ENCODE peak calls at places on chromosomes 2 and 18, in four cellular contexts. X is transverse colon, M is neuronal stem cell, O is WERI-Rb-1. V is an unnamed sample.

GRCh38 chr18:3286165-3286564 is 24.2 kb downstream of the MYL12B start:
- DNase-seq in M (no peak), X (no peak), O (no peak), V (no peak)

GRCh38 chr2:30580394-30580793 is 133.3 kb downstream of the LCLAT1 start:
- DNase-seq in O (no peak), M (no peak), X (no peak), V (no peak)

GRCh38 chr2:145598434-145598833 is 1078.5 kb upstream of the ZEB2 start:
- DNase-seq in O (no peak), M (no peak), X (no peak), V (no peak)

GRCh38 chr2:142877265-142877756 is at the start of gene KYNU:
- DNase-seq in O (no peak), M (no peak), X (no peak), V (no peak)

GRCh38 chr2:240300840-240301239 is 134.6 kb upstream of the GPC1 start:
- DNase-seq in X (no peak), O (no peak), M (no peak), V (no peak)

GRCh38 chr2:166329465-166329864 is 46.3 kb downstream of the SCN9A start:
- DNase-seq in X (no peak), O (no peak), M (no peak), V (no peak)

GRCh38 chr2:226782092-226782713 is 17.4 kb downstream of the IRS1 start:
- DNase-seq in M (no peak), O (no peak), X (no peak), V (no peak)

GRCh38 chr2:43609304-43609883 is 13.6 kb upstream of the THADA start:
- DNase-seq in O (peak; percentile 56), X (peak; percentile 21), M (peak; percentile 56), V (peak; percentile 71)

GRCh38 chr18:12102136-12102842 is 8.6 kb downstream of the ANKRD62 start:
- DNase-seq in X (no peak), O (no peak), M (no peak), V (no peak)

GRCh38 chr18:80253236-80253635 is 5.9 kb upstream of the PARD6G start:
- DNase-seq in O (no peak), M (no peak), X (no peak), V (no peak)

GRCh38 chr2:234291765-234292204 is 205.1 kb downstream of the ARL4C start:
- DNase-seq in M (no peak), X (peak; percentile 75), O (no peak), V (peak; percentile 41)

GRCh38 chr18:24259869-24260662 is 121.2 kb downstream of the CABYR start:
- DNase-seq in M (no peak), O (no peak), X (no peak), V (no peak)

GRCh38 chr18:42341423-42341822 is 386.4 kb downstream of the PIK3C3 start:
- DNase-seq in O (no peak), X (no peak), M (no peak), V (no peak)

GRCh38 chr2:104849618-104850097 is 4.3 kb upstream of the POU3F3 start:
- DNase-seq in X (peak; percentile 71), M (no peak), O (peak; percentile 41), V (peak; percentile 51)

GRCh38 chr18:7173216-7173615 is 55.6 kb upstream of the LAMA1 start:
- DNase-seq in O (no peak), X (no peak), M (no peak), V (no peak)

GRCh38 chr2:188079176-188079575 is 212.5 kb upstream of the GULP1 start:
- DNase-seq in X (no peak), M (no peak), O (no peak), V (no peak)

GRCh38 chr18:79852561-79853302 is 55.0 kb downstream of the KCNG2 start:
- DNase-seq in X (no peak), M (no peak), O (no peak), V (no peak)

GRCh38 chr18:9130806-9131205 is 5.8 kb upstream of the ANKRD12 start:
- DNase-seq in O (no peak), M (no peak), X (no peak), V (no peak)

GRCh38 chr18:24055878-24056277 is 41.3 kb downstream of the TTC39C start:
- DNase-seq in X (no peak), M (no peak), O (no peak), V (no peak)

GRCh38 chr18:32056613-32057358 is 34.9 kb upstream of the RNF138 start:
- DNase-seq in M (no peak), X (no peak), O (no peak), V (peak; percentile 20)

GRCh38 chr2:68755071-68755470 is 20.5 kb downstream of the ARHGAP25 start:
- DNase-seq in M (no peak), X (no peak), O (no peak), V (no peak)

GRCh38 chr18:7616661-7617060 is 49.5 kb downstream of the PTPRM start:
- DNase-seq in X (peak; percentile 24), M (no peak), O (no peak), V (no peak)

GRCh38 chr2:176092270-176093144 is at the start of gene HOXD13:
- DNase-seq in M (no peak), O (peak; percentile 39), X (no peak), V (no peak)

GRCh38 chr2:20378891-20379519 is 28.4 kb upstream of the PUM2 start:
- DNase-seq in M (peak; percentile 45), X (peak; percentile 83), O (peak; percentile 89), V (peak; percentile 82)

GRCh38 chr2:81991282-81991681 is 1686.7 kb upstream of the LRRTM1 start:
- DNase-seq in X (no peak), O (no peak), M (no peak), V (no peak)

GRCh38 chr18:79612291-79613108 is 67.1 kb upstream of the CTDP1 start:
- DNase-seq in M (no peak), O (peak; percentile 5), X (no peak), V (no peak)

GRCh38 chr2:165909466-165909865 is 44.1 kb downstream of the TTC21B start:
- DNase-seq in M (no peak), X (no peak), O (no peak), V (no peak)

GRCh38 chr2:241391892-241392665 is 36.0 kb downstream of the FARP2 start:
- DNase-seq in O (peak; percentile 54), M (peak; percentile 9), X (peak; percentile 28), V (peak; percentile 47)

GRCh38 chr2:233074106-233074505 is 14.0 kb downstream of the INPP5D start:
- DNase-seq in M (no peak), O (no peak), X (no peak), V (no peak)
- H3K4me3 ChIP-seq in M (no peak overlapping the region), O (no peak overlapping the region), X (no peak overlapping the region), V (no peak overlapping the region)

GRCh38 chr2:46701152-46701551 is 214.5 kb downstream of the MCFD2 start:
- DNase-seq in X (no peak), M (no peak), O (no peak), V (peak; percentile 8)
- H3K4me3 ChIP-seq in X (no peak overlapping the region), M (no peak overlapping the region), O (no peak overlapping the region), V (no peak overlapping the region)

DNA sequence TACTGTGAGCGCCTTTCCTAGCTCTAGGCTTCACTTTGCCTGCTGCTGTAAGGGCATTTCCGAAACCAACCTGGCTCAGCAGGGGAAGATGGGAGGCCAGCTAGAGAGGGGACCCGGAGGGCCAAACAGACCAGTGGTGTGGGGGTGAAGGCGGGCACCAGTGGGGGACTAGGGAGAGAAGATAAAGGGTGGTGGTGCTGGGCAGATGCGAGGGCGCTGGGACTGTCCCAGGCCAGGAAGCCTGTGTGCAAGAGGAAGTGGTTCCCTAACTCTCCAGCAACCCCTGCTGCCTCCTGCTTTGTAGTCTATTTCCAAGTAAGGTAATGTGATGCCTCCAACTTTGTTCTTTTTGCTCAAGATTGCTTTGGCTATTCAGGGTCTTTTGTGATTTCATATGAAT is 73.1 kb downstream of the DNAH7 start:
- DNase-seq in O (no peak), X (no peak), M (no peak), V (no peak)
- H3K4me3 ChIP-seq in O (no peak overlapping the region), X (no peak overlapping the region), M (no peak overlapping the region), V (no peak overlapping the region)

DNA sequence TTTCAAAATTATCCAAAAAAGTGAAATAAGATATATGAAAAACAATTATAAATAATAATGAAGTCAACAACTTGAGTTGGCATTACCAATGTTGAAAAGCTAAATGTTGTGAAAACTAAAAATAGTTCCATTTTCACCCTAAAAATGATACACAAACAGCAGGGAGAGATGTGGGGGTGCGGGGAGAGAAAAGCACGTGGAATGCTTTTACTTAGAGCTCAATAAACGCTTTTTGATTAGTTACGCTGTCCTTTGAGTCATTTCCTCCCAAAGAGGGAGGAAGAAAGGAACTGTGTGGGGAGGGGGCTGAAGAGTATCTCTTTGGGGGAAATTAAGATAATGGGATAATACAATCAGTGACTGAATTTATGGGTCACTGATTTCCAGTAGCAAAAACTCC is 29.2 kb downstream of the ZNF521 start:
- DNase-seq in M (no peak), O (no peak), X (no peak), V (no peak)
- H3K4me3 ChIP-seq in M (no peak overlapping the region), O (no peak overlapping the region), X (no peak overlapping the region), V (no peak overlapping the region)

GRCh38 chr2:73928995-73929394 is 2.3 kb downstream of the DGUOK start:
- DNase-seq in X (peak; percentile 52), O (no peak), M (no peak), V (no peak)

GRCh38 chr2:73927344-73927743 is 664 bp downstream of the DGUOK start:
- DNase-seq in O (no peak), X (no peak), M (no peak), V (no peak)

GRCh38 chr2:73925033-73925704 is 1.5 kb upstream of the DGUOK start:
- DNase-seq in M (no peak), O (no peak), X (peak; percentile 69), V (no peak)

GRCh38 chr2:73926493-73927327 is at the start of gene DGUOK:
- DNase-seq in M (peak; percentile 95), X (peak; percentile 99), O (peak; percentile 98), V (peak; percentile 100)

GRCh38 chr2:73925853-73926492 is 707 bp upstream of the DGUOK start:
- DNase-seq in O (no peak), X (peak; percentile 81), M (no peak), V (peak; percentile 91)
- H3K4me3 ChIP-seq in O (peak overlapping the region; percentile 78), X (peak overlapping the region; percentile 64), M (no peak overlapping the region), V (peak overlapping the region; percentile 27)

DNA sequence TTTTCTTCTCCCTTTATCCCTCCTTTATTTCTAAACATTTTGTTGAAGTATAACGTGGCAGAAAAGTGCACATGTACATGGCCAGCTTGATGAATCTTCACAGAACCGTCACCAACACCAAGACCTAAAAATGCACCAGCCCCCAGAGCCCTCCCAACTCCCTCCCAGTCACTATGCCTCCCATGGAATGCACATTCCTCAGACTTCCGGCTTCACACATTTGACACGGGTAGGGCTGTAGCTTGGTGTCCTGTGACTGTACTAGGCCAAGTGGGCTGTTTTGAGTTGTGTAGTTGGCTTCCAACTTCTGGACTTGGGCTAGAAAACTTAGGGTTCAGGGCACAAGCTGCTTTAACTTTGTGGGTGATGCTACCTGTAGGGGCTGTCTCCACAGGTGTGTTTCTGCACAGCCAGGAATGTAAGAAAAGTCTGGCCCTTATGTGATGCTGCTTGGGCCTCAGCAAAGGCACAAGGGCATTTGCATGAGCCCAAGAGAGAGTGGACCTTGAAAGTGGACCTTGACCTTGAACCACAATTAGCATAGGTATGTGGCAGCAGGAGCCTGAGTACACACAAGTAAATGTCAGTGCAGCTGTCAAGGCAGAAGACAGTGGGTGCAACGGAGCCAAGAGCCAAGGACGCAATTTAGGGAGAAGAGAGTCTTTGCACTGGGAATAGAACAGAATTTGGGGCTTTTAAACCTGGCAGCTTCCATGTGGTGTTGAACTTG is 78.4 kb downstream of the SEPTIN10 start:
- DNase-seq in X (no peak), O (no peak), M (no peak), V (peak; percentile 57)
- H3K4me3 ChIP-seq in X (no peak overlapping the region), O (no peak overlapping the region), M (peak overlapping the region; percentile 40), V (no peak overlapping the region)

V was measured in small intestine.